ENCODE peak calls at places on chromosomes 7 and 10, in nine cellular contexts. Q, W, B, O, C, R, E, U and P are unnamed samples. For H3K4me1, the result is how much of the 10 kb centered on the place peaks cover.

GRCh38 chr7:39509441-39509840 is 56.8 kb upstream of the YAE1 start:
- DNase-seq in C (no peak), O (no peak), B (no peak), E (no peak), Q (no peak), W (no peak), R (no peak), U (no peak), P (no peak)

GRCh38 chr7:151461096-151461941 is 21.4 kb upstream of the CRYGN start:
- DNase-seq in Q (no peak), B (no peak), U (no peak), E (no peak), W (no peak), O (no peak), C (no peak), R (no peak), P (no peak)

GRCh38 chr7:10977113-10977512 is 3.4 kb downstream of the PHF14 start:
- DNase-seq in O (no peak), C (no peak), U (no peak), E (no peak), Q (no peak), B (no peak), R (no peak), W (no peak), P (no peak)

GRCh38 chr10:104262055-104262454 is 6.9 kb upstream of the GSTO2 start:
- DNase-seq in E (no peak), C (no peak), Q (no peak), B (no peak), W (no peak), R (no peak), O (no peak), U (no peak), P (no peak)

GRCh38 chr7:44051611-44052220 is 7.2 kb downstream of the DBNL start:
- DNase-seq in Q (no peak), R (no peak), U (no peak), O (peak), B (peak), W (no peak), E (peak), C (no peak), P (no peak)

GRCh38 chr10:77532068-77532467 is 105.5 kb downstream of the KCNMA1 start:
- DNase-seq in R (no peak), Q (no peak), C (peak), E (no peak), U (no peak), O (no peak), W (no peak), B (no peak), P (no peak)

GRCh38 chr7:137990251-137990901 is 11.5 kb downstream of the CREB3L2 start:
- DNase-seq in B (no peak), E (no peak), C (peak), R (no peak), U (no peak), W (no peak), Q (no peak), O (no peak), P (no peak)

GRCh38 chr7:142866361-142867096 is 11.7 kb downstream of the EPHB6 start:
- DNase-seq in C (no peak), O (no peak), B (peak), W (peak), Q (peak), E (no peak), R (peak), U (no peak), P (no peak)

GRCh38 chr7:77442631-77443420 is 26.7 kb upstream of the GSAP start:
- DNase-seq in O (no peak), E (no peak), U (no peak), W (no peak), R (no peak), C (peak), B (no peak), Q (no peak), P (no peak)

GRCh38 chr7:90111-91063 is 102.0 kb upstream of the FAM20C start:
- DNase-seq in U (no peak), Q (no peak), C (peak), E (peak), B (peak), R (no peak), O (no peak), W (no peak), P (no peak)

GRCh38 chr7:155438778-155439177 is 19.2 kb upstream of the EN2 start:
- DNase-seq in R (no peak), Q (no peak), E (no peak), U (no peak), B (no peak), W (no peak), O (peak), C (no peak), P (no peak)

GRCh38 chr10:6269953-6270867 is 67.5 kb downstream of the PFKFB3 start:
- DNase-seq in E (peak), R (no peak), O (no peak), B (no peak), U (no peak), C (peak), Q (no peak), W (no peak), P (no peak)

GRCh38 chr10:128163701-128164100 is 37.5 kb upstream of the MKI67 start:
- DNase-seq in C (no peak), R (no peak), U (no peak), O (no peak), W (no peak), E (no peak), Q (no peak), B (no peak), P (no peak)

GRCh38 chr7:106462914-106463482 is 178.2 kb upstream of the NAMPT start:
- DNase-seq in Q (no peak), R (no peak), U (no peak), W (no peak), O (no peak), B (no peak), C (no peak), E (no peak), P (no peak)

GRCh38 chr10:85043207-85043606 is 714.8 kb downstream of the CCSER2 start:
- DNase-seq in Q (no peak), B (no peak), O (no peak), E (no peak), C (no peak), W (no peak), U (no peak), R (no peak), P (no peak)

GRCh38 chr10:132685121-132685891 is 100.6 kb downstream of the NKX6-2 start:
- DNase-seq in U (no peak), C (peak), B (peak), O (peak), R (peak), W (no peak), Q (no peak), E (peak), P (no peak)

GRCh38 chr7:16905300-16906044 is 23.7 kb upstream of the AGR3 start:
- DNase-seq in R (no peak), C (peak), W (no peak), O (no peak), Q (no peak), U (no peak), E (no peak), B (no peak), P (no peak)

GRCh38 chr10:78041170-78042057 is 7.8 kb downstream of the RPS24 start:
- DNase-seq in E (no peak), W (no peak), R (peak), U (no peak), O (no peak), Q (no peak), B (no peak), C (no peak), P (no peak)

GRCh38 chr10:86253171-86254072 is 113.2 kb downstream of the GRID1 start:
- DNase-seq in R (no peak), E (peak), W (no peak), C (no peak), O (no peak), U (no peak), B (no peak), Q (peak), P (no peak)

GRCh38 chr7:115135769-115136410 is 214.0 kb downstream of the MDFIC start:
- DNase-seq in Q (no peak), E (no peak), O (no peak), R (no peak), W (no peak), C (no peak), B (no peak), U (no peak), P (no peak)

GRCh38 chr7:45574521-45575500 is 643 bp downstream of the ADCY1 start:
- DNase-seq in O (no peak), E (no peak), B (no peak), Q (no peak), R (peak), U (no peak), W (no peak), C (peak), P (no peak)

GRCh38 chr7:151243411-151244155 is 4.9 kb downstream of the SMARCD3 start:
- DNase-seq in C (no peak), Q (no peak), R (no peak), O (no peak), E (no peak), W (no peak), U (no peak), B (no peak), P (no peak)

GRCh38 chr7:39624935-39625694 is 1.7 kb downstream of the RALA start:
- DNase-seq in E (no peak), W (no peak), R (peak), U (no peak), B (no peak), Q (no peak), O (no peak), C (peak), P (no peak)

GRCh38 chr7:139681812-139682135 is 96.0 kb downstream of the HIPK2 start:
- DNase-seq in O (no peak), W (no peak), R (no peak), B (no peak), Q (no peak), E (no peak), C (no peak), U (no peak), P (no peak)

GRCh38 chr7:67466109-67466508 is 469.5 kb downstream of the TYW1 start:
- DNase-seq in E (no peak), B (no peak), O (no peak), U (no peak), C (no peak), Q (no peak), R (no peak), W (no peak), P (no peak)

GRCh38 chr10:48842231-48842630 is 97.4 kb downstream of the LRRC18 start:
- DNase-seq in Q (no peak), C (no peak), O (no peak), E (no peak), R (no peak), B (no peak), W (no peak), U (no peak), P (no peak)

GRCh38 chr7:149625339-149625946 is 127.8 kb upstream of the ZNF746 start:
- DNase-seq in U (peak), Q (peak), R (peak), C (peak), B (peak), O (no peak), W (no peak), E (peak), P (peak)

GRCh38 chr7:141262101-141262819 is 188.4 kb downstream of the TMEM178B start:
- DNase-seq in Q (no peak), C (no peak), R (peak), B (no peak), E (no peak), U (no peak), W (no peak), O (no peak), P (no peak)

GRCh38 chr10:132486539-132487121 is 51.0 kb upstream of the INPP5A start:
- DNase-seq in W (no peak), E (no peak), O (peak), U (no peak), C (no peak), R (no peak), B (no peak), Q (no peak), P (peak)

GRCh38 chr10:60645928-60646433 is 132.3 kb upstream of the CDK1 start:
- DNase-seq in E (no peak), B (no peak), Q (no peak), R (no peak), O (no peak), W (no peak), U (no peak), C (no peak), P (no peak)

GRCh38 chr10:22427890-22428571 is 82.7 kb downstream of the SPAG6 start:
- DNase-seq in B (no peak), E (no peak), W (no peak), U (peak), Q (no peak), R (peak), O (no peak), C (peak), P (no peak)

GRCh38 chr10:42939685-42940366 is 137.0 kb upstream of the RET start:
- DNase-seq in U (no peak), R (no peak), Q (no peak), C (no peak), W (no peak), E (no peak), O (no peak), B (no peak), P (no peak)

GRCh38 chr7:24591152-24591551 is 17.9 kb downstream of the PALS2 start:
- DNase-seq in B (no peak), C (no peak), O (no peak), Q (no peak), R (no peak), W (no peak), U (no peak), E (no peak), P (no peak)

GRCh38 chr7:23696916-23697441 is 13.0 kb upstream of the STK31 start:
- DNase-seq in U (peak), C (peak), B (peak), O (peak), E (peak), Q (no peak), W (no peak), R (peak), P (no peak)

GRCh38 chr10:103668351-103669242 is 175.1 kb downstream of the NEURL1 start:
- DNase-seq in E (peak), U (no peak), B (peak), O (no peak), W (no peak), C (peak), R (peak), Q (peak), P (no peak)

GRCh38 chr10:7193369-7193768 is 217.5 kb downstream of the SFMBT2 start:
- DNase-seq in R (no peak), C (no peak), U (no peak), O (no peak), Q (no peak), B (no peak), E (no peak), W (no peak), P (no peak)

GRCh38 chr10:48306870-48307531 is 524 bp downstream of the MAPK8 start:
- DNase-seq in R (peak), U (no peak), O (no peak), W (no peak), E (peak), Q (peak), B (peak), C (peak), P (peak)

GRCh38 chr7:50666124-50666496 is 100.9 kb upstream of the DDC start:
- DNase-seq in B (no peak), E (no peak), R (no peak), Q (no peak), C (no peak), U (no peak), O (no peak), W (no peak), P (no peak)

GRCh38 chr7:41108821-41109220 is 594.1 kb downstream of the INHBA start:
- DNase-seq in O (no peak), R (no peak), Q (no peak), U (no peak), E (no peak), C (no peak), B (no peak), W (no peak), P (no peak)
- H3K4me1 ChIP-seq in O (under half), R (under half), Q (under half), U (under half), E (under half), C (under half), B (under half), W (under half), P (under half)

DNA sequence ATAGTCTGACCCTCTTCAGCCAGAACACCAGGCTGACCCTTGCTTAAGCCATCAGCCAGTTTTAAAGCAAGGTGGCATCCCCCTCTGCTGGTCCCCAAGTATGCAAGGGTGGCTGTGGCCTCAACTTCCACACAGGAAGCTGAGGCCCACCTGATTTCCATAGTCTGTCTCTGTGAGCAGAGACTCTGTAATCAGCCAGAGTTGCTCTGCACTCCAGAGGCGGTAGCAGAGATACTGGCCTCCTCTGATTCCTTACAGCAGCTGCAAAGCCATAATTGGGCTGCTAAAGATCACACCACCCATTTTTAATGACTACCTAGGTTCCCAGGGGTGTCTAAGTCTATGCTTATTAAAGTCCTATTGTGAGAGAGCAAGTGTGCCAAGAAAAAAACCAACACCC is 1.8 kb downstream of the PDAP1 start:
- DNase-seq in R (peak), B (no peak), W (no peak), C (no peak), E (no peak), O (no peak), Q (no peak), U (no peak), P (no peak)
- TF ChIP-seq POLR2A in R (no peak), B (no peak), W (no peak), C (no peak), E (no peak), O (no peak), Q (no peak), U (no peak), P (no peak)

GRCh38 chr10:26361351-26361750 is 76.8 kb upstream of the APBB1IP start:
- DNase-seq in R (no peak), W (no peak), O (no peak), U (no peak), B (no peak), C (no peak), E (no peak), Q (no peak), P (no peak)

GRCh38 chr10:26361946-26362345 is 76.2 kb upstream of the APBB1IP start:
- DNase-seq in C (no peak), O (no peak), E (no peak), Q (no peak), B (no peak), W (no peak), U (no peak), R (no peak), P (no peak)

GRCh38 chr10:26355241-26355640 is 82.9 kb upstream of the APBB1IP start:
- DNase-seq in W (no peak), Q (no peak), C (no peak), R (no peak), E (no peak), U (no peak), O (no peak), B (no peak), P (no peak)

GRCh38 chr10:26357203-26357602 is 80.9 kb upstream of the APBB1IP start:
- DNase-seq in R (no peak), U (no peak), C (no peak), W (no peak), E (no peak), Q (no peak), B (no peak), O (no peak), P (no peak)

GRCh38 chr10:26359670-26360069 is 78.5 kb upstream of the APBB1IP start:
- DNase-seq in W (no peak), R (no peak), E (no peak), C (no peak), O (no peak), Q (no peak), B (no peak), U (no peak), P (no peak)
- TF ChIP-seq CTCF in W (no peak), R (no peak), E (no peak), C (no peak), O (no peak), Q (no peak), B (no peak), U (no peak), P (no peak)

GRCh38 chr10:73589538-73590126 is 1.5 kb downstream of the USP54 start:
- DNase-seq in B (no peak), Q (no peak), R (no peak), O (no peak), W (no peak), C (peak), U (no peak), E (peak), P (no peak)
- H3K4me1 ChIP-seq in B (under half), Q (under half), R (under half), O (half or more), W (under half), C (under half), U (under half), E (half or more), P (under half)

GRCh38 chr7:55871932-55872485 is 9.5 kb upstream of the SEPTIN14 start:
- DNase-seq in U (no peak), Q (no peak), O (no peak), R (no peak), W (no peak), B (no peak), E (no peak), C (no peak), P (no peak)
- TF ChIP-seq POLR2A in U (no peak), Q (no peak), O (no peak), R (no peak), W (no peak), B (no peak), E (no peak), C (no peak), P (no peak)

DNA sequence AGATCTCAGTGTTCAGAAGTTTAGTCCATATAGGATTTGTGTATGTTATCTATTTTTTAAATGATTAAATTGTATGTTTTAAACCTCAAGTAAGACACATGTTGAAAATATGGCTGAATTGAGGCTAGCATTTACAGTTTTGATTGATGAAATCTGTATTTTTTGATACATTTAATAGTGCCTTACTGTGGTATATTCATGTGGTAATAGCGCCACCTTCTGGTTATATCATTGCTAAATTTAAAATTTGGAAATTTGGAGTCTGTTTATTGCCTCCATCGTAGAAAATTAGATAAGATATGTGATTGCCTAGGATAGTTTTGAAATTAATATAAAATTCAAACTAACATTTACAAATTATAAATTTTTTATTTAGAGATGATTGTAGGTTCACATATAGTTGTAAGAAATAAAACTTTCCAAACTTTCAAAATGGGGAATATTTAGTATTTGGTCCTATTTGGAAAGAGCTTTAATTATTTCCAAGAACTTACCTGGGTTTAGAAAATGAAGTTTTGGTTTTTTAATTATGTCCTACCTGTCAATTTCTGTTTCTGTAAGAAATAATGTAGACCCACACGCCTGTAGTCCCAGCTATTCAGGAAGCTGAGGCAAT is 19.1 kb upstream of the ARMS2 start:
- DNase-seq in W (no peak), E (no peak), O (no peak), U (peak), B (no peak), Q (no peak), R (peak), C (peak), P (no peak)
- TF ChIP-seq CTCF in W (peak), E (peak), O (peak), U (peak), B (peak), Q (peak), R (peak), C (peak), P (peak)

GRCh38 chr7:18526368-18526878 is 30.9 kb downstream of the HDAC9 start:
- DNase-seq in C (no peak), U (no peak), O (no peak), W (no peak), R (no peak), E (no peak), B (no peak), Q (no peak), P (no peak)
- H3K4me1 ChIP-seq in C (under half), U (under half), O (under half), W (under half), R (under half), E (under half), B (under half), Q (under half), P (under half)

GRCh38 chr7:5607958-5608656 is 173.4 kb downstream of the RNF216 start:
- DNase-seq in W (no peak), U (no peak), Q (no peak), C (no peak), E (no peak), O (no peak), R (peak), B (no peak), P (no peak)
- TF ChIP-seq POLR2A in W (no peak), U (no peak), Q (no peak), C (no peak), E (no peak), O (no peak), R (no peak), B (no peak), P (no peak)

GRCh38 chr10:124869941-124870340 is 68.3 kb downstream of the ABRAXAS2 start:
- DNase-seq in O (no peak), B (no peak), E (no peak), U (no peak), Q (no peak), R (no peak), C (no peak), W (no peak), P (no peak)

GRCh38 chr10:124865676-124866075 is 64.1 kb downstream of the ABRAXAS2 start:
- DNase-seq in O (no peak), R (no peak), E (no peak), W (no peak), B (no peak), C (no peak), U (no peak), Q (no peak), P (peak)

GRCh38 chr10:124864421-124865193 is 63.0 kb downstream of the ABRAXAS2 start:
- DNase-seq in W (no peak), R (peak), U (peak), C (no peak), E (peak), O (peak), Q (peak), B (no peak), P (peak)

GRCh38 chr10:124866812-124867211 is 65.2 kb downstream of the ABRAXAS2 start:
- DNase-seq in W (no peak), B (no peak), C (no peak), Q (no peak), U (no peak), R (no peak), E (no peak), O (peak), P (no peak)

GRCh38 chr10:124867304-124867703 is 65.7 kb downstream of the ABRAXAS2 start:
- DNase-seq in U (no peak), Q (no peak), E (no peak), R (no peak), W (no peak), B (no peak), O (no peak), C (no peak), P (no peak)
- TF ChIP-seq CTCF in U (no peak), Q (no peak), E (no peak), R (no peak), W (no peak), B (no peak), O (no peak), C (no peak), P (no peak)